ENCODE peak calls at places on chromosomes 12 and 14, in four cellular contexts. Q, V, K and Z are unnamed samples. For H3K4me1, the result is how much of the 10 kb centered on the place peaks cover.

GRCh38 chr12:21183721-21184275 is 52.8 kb downstream of the SLCO1B1 start:
- DNase-seq in Q (no peak), V (no peak), K (no peak), Z (no peak)

GRCh38 chr12:125794401-125794800 is 729.2 kb downstream of the AACS start:
- DNase-seq in Q (no peak), V (no peak), K (no peak), Z (no peak)

GRCh38 chr14:26872510-26872909 is 274.7 kb upstream of the NOVA1 start:
- DNase-seq in Q (peak), V (peak), K (no peak), Z (no peak)

GRCh38 chr12:56202838-56203237 is 13.6 kb upstream of the SMARCC2 start:
- DNase-seq in Q (no peak), V (no peak), K (no peak), Z (no peak)

GRCh38 chr12:49793620-49794019 is 34.6 kb downstream of the NCKAP5L start:
- DNase-seq in Q (no peak), V (no peak), K (no peak), Z (no peak)

GRCh38 chr12:82870825-82871377 is 184.2 kb downstream of the TMTC2 start:
- DNase-seq in Q (no peak), V (no peak), K (no peak), Z (no peak)

GRCh38 chr14:63388766-63389431 is 70.2 kb upstream of the GPHB5 start:
- DNase-seq in Q (peak), V (peak), K (peak), Z (peak)

GRCh38 chr14:90675399-90675798 is 140.8 kb downstream of the TTC7B start:
- DNase-seq in Q (no peak), V (peak), K (no peak), Z (no peak)

GRCh38 chr14:102249041-102249440 is 55.9 kb downstream of the MOK start:
- DNase-seq in Q (no peak), V (peak), K (no peak), Z (no peak)

GRCh38 chr14:104475256-104475655 is 104.3 kb upstream of the C14orf180 start:
- DNase-seq in Q (no peak), V (no peak), K (no peak), Z (no peak)

GRCh38 chr14:53227154-53227718 is 74.1 kb upstream of the DDHD1 start:
- DNase-seq in Q (no peak), V (no peak), K (no peak), Z (no peak)

GRCh38 chr14:53226553-53226952 is 73.4 kb upstream of the DDHD1 start:
- DNase-seq in Q (no peak), V (peak), K (no peak), Z (no peak)

GRCh38 chr14:53233399-53233798 is 80.3 kb upstream of the DDHD1 start:
- DNase-seq in Q (no peak), V (no peak), K (no peak), Z (no peak)

GRCh38 chr14:53228966-53229365 is 75.8 kb upstream of the DDHD1 start:
- DNase-seq in Q (no peak), V (no peak), K (no peak), Z (no peak)

GRCh38 chr14:53231166-53231565 is 78.0 kb upstream of the DDHD1 start:
- DNase-seq in Q (no peak), V (no peak), K (no peak), Z (no peak)
- H3K27ac ChIP-seq in Q (no peak), V (peak), K (no peak), Z (no peak)

DNA sequence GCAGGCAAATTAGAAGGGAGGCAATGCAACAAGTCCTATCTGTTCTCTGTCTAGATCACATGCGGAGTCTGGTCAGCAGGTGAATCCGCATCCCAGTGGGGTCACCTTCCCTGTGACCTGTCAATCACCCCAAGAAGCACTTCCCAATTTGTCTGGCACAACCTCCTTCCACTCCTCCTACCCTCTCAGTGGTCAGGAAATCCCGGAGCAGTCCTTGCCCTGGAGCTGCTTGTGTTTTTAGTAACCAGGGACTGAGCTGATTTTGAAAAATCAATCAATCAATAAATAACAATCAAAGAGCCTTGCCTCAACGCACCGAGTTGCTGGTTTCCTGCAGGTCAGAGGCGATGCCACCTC is 572 bp upstream of the ACSS3 start:
- DNase-seq in Q (peak), V (peak), K (no peak), Z (no peak)
- H3K4me3 ChIP-seq in Q (peak), V (peak), K (peak), Z (no peak)

GRCh38 chr14:69853774-69854173 is 25.4 kb upstream of the SMOC1 start:
- DNase-seq in Q (no peak), V (no peak), K (no peak), Z (no peak)

GRCh38 chr14:69855180-69855817 is 23.9 kb upstream of the SMOC1 start:
- DNase-seq in Q (no peak), V (peak), K (no peak), Z (no peak)

GRCh38 chr14:69854598-69854997 is 24.6 kb upstream of the SMOC1 start:
- DNase-seq in Q (no peak), V (no peak), K (no peak), Z (no peak)

GRCh38 chr14:69850736-69851112 is 28.5 kb upstream of the SMOC1 start:
- DNase-seq in Q (no peak), V (no peak), K (no peak), Z (no peak)

GRCh38 chr14:69852897-69853296 is 26.3 kb upstream of the SMOC1 start:
- DNase-seq in Q (no peak), V (no peak), K (no peak), Z (no peak)
- H3K4me1 ChIP-seq in Q (under half), V (under half), K (under half), Z (under half)

DNA sequence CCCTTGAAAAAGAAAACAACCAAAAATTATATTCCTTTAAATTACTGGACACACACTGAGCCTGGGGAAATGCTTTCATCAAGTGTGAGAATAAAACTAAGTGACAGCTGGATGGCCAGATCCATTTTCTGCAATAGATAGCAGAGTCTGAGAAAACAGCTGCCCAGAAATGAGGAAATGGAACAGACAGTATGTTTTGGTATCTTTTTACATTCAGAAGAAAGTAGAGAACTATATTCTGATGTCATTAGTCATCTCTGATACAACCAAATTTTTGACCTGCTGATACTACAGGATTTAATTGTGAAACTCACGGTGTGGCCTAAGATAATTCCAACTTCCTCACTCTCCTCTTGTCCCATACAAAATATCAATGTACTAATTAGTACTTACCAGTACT is 78.2 kb downstream of the HMGA2 start:
- DNase-seq in Q (no peak), V (peak), K (no peak), Z (no peak)
- H3K27ac ChIP-seq in Q (no peak), V (peak), K (no peak), Z (no peak)

GRCh38 chr14:55604900-55605418 is 25.0 kb downstream of the KTN1 start:
- DNase-seq in Q (no peak), V (no peak), K (no peak), Z (no peak)

GRCh38 chr14:55604467-55604866 is 24.5 kb downstream of the KTN1 start:
- DNase-seq in Q (no peak), V (no peak), K (no peak), Z (no peak)

GRCh38 chr14:55603401-55603953 is 23.5 kb downstream of the KTN1 start:
- DNase-seq in Q (no peak), V (no peak), K (no peak), Z (no peak)

GRCh38 chr14:55600784-55601561 is 21.0 kb downstream of the KTN1 start:
- DNase-seq in Q (no peak), V (peak), K (no peak), Z (no peak)

DNA sequence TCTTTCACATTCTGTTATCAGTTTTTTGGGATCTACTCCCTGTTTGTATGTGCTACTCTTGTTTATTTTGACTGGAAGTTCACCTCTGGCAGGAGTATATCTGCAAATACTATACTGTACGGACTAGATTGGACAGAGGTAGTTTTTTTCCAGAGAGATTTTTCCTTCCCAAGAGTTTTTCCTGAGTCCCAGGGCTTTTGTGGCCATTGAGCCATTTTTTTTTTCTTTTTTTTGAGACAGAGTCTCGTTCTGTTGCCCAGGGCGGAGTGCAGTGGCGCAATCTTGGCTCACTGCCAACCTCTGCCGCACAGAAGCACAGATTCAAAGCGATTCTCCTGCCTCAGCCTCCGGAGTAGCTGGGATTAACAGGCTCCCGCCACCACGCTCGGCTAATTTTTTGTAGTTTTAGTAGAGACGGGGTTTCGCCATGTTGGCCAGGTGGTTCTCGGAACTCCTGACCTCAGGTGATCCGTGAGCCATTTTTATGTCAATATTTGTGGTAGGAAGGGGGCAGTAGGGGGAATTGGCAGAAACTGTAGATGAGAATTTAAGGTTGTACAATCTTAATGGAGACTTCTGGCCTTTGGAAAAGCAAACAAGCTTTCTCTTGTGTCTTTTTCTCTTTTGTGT is 19.4 kb downstream of the KTN1 start:
- DNase-seq in Q (no peak), V (peak), K (peak), Z (peak)
- H3K4me3 ChIP-seq in Q (no peak), V (no peak), K (no peak), Z (no peak)

GRCh38 chr12:92421701-92422100 is 276.1 kb upstream of the BTG1 start:
- DNase-seq in Q (no peak), V (peak), K (no peak), Z (no peak)

GRCh38 chr12:92421042-92421441 is 275.4 kb upstream of the BTG1 start:
- DNase-seq in Q (no peak), V (no peak), K (no peak), Z (no peak)

GRCh38 chr12:92417343-92417742 is 271.7 kb upstream of the BTG1 start:
- DNase-seq in Q (no peak), V (no peak), K (no peak), Z (no peak)

GRCh38 chr12:92416385-92416812 is 270.8 kb upstream of the BTG1 start:
- DNase-seq in Q (no peak), V (no peak), K (no peak), Z (no peak)

GRCh38 chr12:92419201-92419600 is 273.6 kb upstream of the BTG1 start:
- DNase-seq in Q (no peak), V (no peak), K (no peak), Z (no peak)
- H3K4me1 ChIP-seq in Q (under half), V (under half), K (under half), Z (under half)